ENCODE peak calls at places on chromosomes 6 and 20, in six cellular contexts. G is PC-3, P is iPS-NIHi11, A is prostate gland, O is RWPE1, N is sigmoid colon. E is an unnamed sample.

GRCh38 chr6:39102024-39102820 is 12.8 kb downstream of the SAYSD1 start:
- DNase-seq in G (no peak), P (peak; percentile 79), A (no peak), O (no peak), N (no peak), E (no peak)

GRCh38 chr6:41767112-41767946 is 12.4 kb downstream of the FRS3 start:
- DNase-seq in G (peak; percentile 93), P (no peak), A (peak; percentile 87), O (peak; percentile 82), N (peak; percentile 74), E (no peak)

GRCh38 chr6:122753688-122754056 is 25.8 kb upstream of the FABP7 start:
- DNase-seq in G (no peak), P (no peak), A (no peak), O (no peak), N (no peak), E (no peak)

GRCh38 chr6:89350281-89351037 is 2.1 kb downstream of the UBE2J1 start:
- DNase-seq in G (no peak), P (no peak), A (no peak), O (no peak), N (no peak), E (no peak)

GRCh38 chr20:60952861-60953260 is 299.2 kb upstream of the CDH4 start:
- DNase-seq in G (no peak), P (no peak), A (no peak), O (no peak), N (no peak), E (peak; percentile 76)

GRCh38 chr20:50690979-50691584 is at the start of gene RIPOR3:
- DNase-seq in G (no peak), P (peak; percentile 35), A (no peak), O (no peak), N (peak; percentile 78), E (peak; percentile 85)

GRCh38 chr20:4828830-4829493 is 107.3 kb downstream of the PRND start:
- DNase-seq in G (no peak), P (no peak), A (no peak), O (no peak), N (peak; percentile 58), E (no peak)

GRCh38 chr20:16541226-16541625 is 32.0 kb downstream of the KIF16B start:
- DNase-seq in G (no peak), P (no peak), A (no peak), O (no peak), N (no peak), E (no peak)

GRCh38 chr6:129725341-129725740 is 15.4 kb upstream of the ARHGAP18 start:
- DNase-seq in G (no peak), P (no peak), A (no peak), O (no peak), N (no peak), E (no peak)

GRCh38 chr20:46751856-46752255 is 42.4 kb downstream of the SLC2A10 start:
- DNase-seq in G (peak; percentile 90), P (peak; percentile 38), A (no peak), O (peak; percentile 49), N (no peak), E (no peak)

GRCh38 chr6:17615794-17616193 is 15.7 kb downstream of the FAM8A1 start:
- DNase-seq in G (no peak), P (no peak), A (no peak), O (no peak), N (no peak), E (no peak)

GRCh38 chr20:11544029-11544678 is 373.5 kb upstream of the BTBD3 start:
- DNase-seq in G (peak; percentile 94), P (peak; percentile 48), A (peak; percentile 75), O (peak; percentile 57), N (no peak), E (no peak)

GRCh38 chr6:105991561-105992314 is 94.4 kb upstream of the PRDM1 start:
- DNase-seq in G (peak; percentile 22), P (peak; percentile 23), A (peak; percentile 12), O (peak; percentile 36), N (peak; percentile 57), E (no peak)

GRCh38 chr6:168309183-168309582 is 10.4 kb downstream of the DACT2 start:
- DNase-seq in G (no peak), P (no peak), A (no peak), O (no peak), N (no peak), E (no peak)

GRCh38 chr6:110654096-110654820 is 161.0 kb downstream of the CDK19 start:
- DNase-seq in G (peak; percentile 82), P (no peak), A (no peak), O (peak; percentile 18), N (no peak), E (no peak)

GRCh38 chr6:41894366-41895299 is 542 bp downstream of the USP49 start:
- DNase-seq in G (no peak), P (no peak), A (no peak), O (peak; percentile 8), N (no peak), E (no peak)

GRCh38 chr20:49704932-49705336 is 8.7 kb downstream of the B4GALT5 start:
- DNase-seq in G (no peak), P (no peak), A (no peak), O (no peak), N (no peak), E (no peak)

GRCh38 chr6:139977887-139978332 is 603.5 kb upstream of the CITED2 start:
- DNase-seq in G (peak; percentile 61), P (no peak), A (peak; percentile 84), O (peak; percentile 9), N (no peak), E (no peak)

GRCh38 chr6:141561154-141561553 is 571.6 kb upstream of the GJE1 start:
- DNase-seq in G (peak; percentile 58), P (no peak), A (peak; percentile 10), O (no peak), N (no peak), E (no peak)

GRCh38 chr6:35034411-35035171 is 106.5 kb downstream of the TCP11 start:
- DNase-seq in G (peak; percentile 36), P (no peak), A (peak; percentile 41), O (no peak), N (no peak), E (no peak)

GRCh38 chr6:43608310-43608763 is 20.7 kb downstream of the GTPBP2 start:
- DNase-seq in G (peak; percentile 86), P (peak; percentile 79), A (peak; percentile 60), O (peak; percentile 56), N (no peak), E (no peak)

GRCh38 chr6:5034328-5034727 is 30.5 kb upstream of the RPP40 start:
- DNase-seq in G (no peak), P (no peak), A (no peak), O (no peak), N (no peak), E (no peak)

GRCh38 chr6:36130672-36131516 is 581 bp downstream of the MAPK13 start:
- DNase-seq in G (peak; percentile 60), P (peak; percentile 70), A (peak; percentile 27), O (peak; percentile 58), N (peak; percentile 74), E (no peak)

GRCh38 chr6:16583151-16583762 is 178.0 kb downstream of the ATXN1 start:
- DNase-seq in G (no peak), P (no peak), A (no peak), O (no peak), N (no peak), E (no peak)

GRCh38 chr20:22688485-22688884 is 104.1 kb upstream of the FOXA2 start:
- DNase-seq in G (no peak), P (no peak), A (no peak), O (no peak), N (no peak), E (no peak)

GRCh38 chr20:20466341-20466879 is 98.5 kb downstream of the INSM1 start:
- DNase-seq in G (no peak), P (no peak), A (no peak), O (no peak), N (no peak), E (no peak)

GRCh38 chr20:9392892-9393857 is 121.2 kb upstream of the LAMP5 start:
- DNase-seq in G (peak; percentile 82), P (peak; percentile 79), A (peak; percentile 39), O (peak; percentile 76), N (peak; percentile 82), E (no peak)

GRCh38 chr6:43096451-43097097 is 20.5 kb downstream of the PTK7 start:
- DNase-seq in G (peak; percentile 94), P (peak; percentile 62), A (peak; percentile 71), O (peak; percentile 87), N (no peak), E (peak; percentile 88)

GRCh38 chr20:36793294-36794115 is 19.9 kb upstream of the DSN1 start:
- DNase-seq in G (no peak), P (no peak), A (no peak), O (no peak), N (no peak), E (peak; percentile 85)

GRCh38 chr6:123997223-123997622 is 193.6 kb downstream of the NKAIN2 start:
- DNase-seq in G (no peak), P (no peak), A (no peak), O (no peak), N (no peak), E (no peak)

GRCh38 chr6:111173341-111173740 is 86.0 kb downstream of the SLC16A10 start:
- DNase-seq in G (peak; percentile 7), P (no peak), A (no peak), O (no peak), N (no peak), E (no peak)

GRCh38 chr6:18509871-18510643 is 122.9 kb downstream of the RNF144B start:
- DNase-seq in G (no peak), P (no peak), A (no peak), O (no peak), N (no peak), E (no peak)

GRCh38 chr20:16639027-16639941 is 66.0 kb upstream of the KIF16B start:
- DNase-seq in G (no peak), P (no peak), A (no peak), O (no peak), N (no peak), E (no peak)

GRCh38 chr20:23508896-23509579 is 18.1 kb downstream of the CST8 start:
- DNase-seq in G (no peak), P (no peak), A (no peak), O (no peak), N (no peak), E (no peak)

GRCh38 chr20:47196091-47197081 is 160.1 kb downstream of the ZMYND8 start:
- DNase-seq in G (peak; percentile 88), P (peak; percentile 88), A (peak; percentile 25), O (peak; percentile 89), N (peak; percentile 78), E (no peak)

GRCh38 chr20:6058684-6059295 is 4.9 kb upstream of the LRRN4 start:
- DNase-seq in G (peak; percentile 28), P (no peak), A (no peak), O (no peak), N (no peak), E (no peak)

GRCh38 chr20:4014031-4014474 is 1.3 kb downstream of the RNF24 start:
- DNase-seq in G (peak; percentile 97), P (peak; percentile 34), A (peak; percentile 93), O (peak; percentile 72), N (no peak), E (peak; percentile 78)

GRCh38 chr6:170139531-170139930 is 151.3 kb downstream of the DLL1 start:
- DNase-seq in G (no peak), P (no peak), A (no peak), O (no peak), N (peak; percentile 57), E (peak; percentile 51)

GRCh38 chr6:108847738-108848115 is 495 bp upstream of the ARMC2 start:
- DNase-seq in G (no peak), P (no peak), A (no peak), O (no peak), N (no peak), E (no peak)

GRCh38 chr6:119148102-119148824 is 69.8 kb upstream of the FAM184A start:
- DNase-seq in G (peak; percentile 79), P (peak; percentile 70), A (peak; percentile 31), O (peak; percentile 68), N (no peak), E (no peak)